ENCODE peak calls at places on chromosomes 2 and 18, in five cellular contexts. One of them, this sample, is unnamed.

GRCh38 chr2:237745250-237745613 is 53.3 kb upstream of the RBM44 start:
- DNase-seq in tibial artery: no peak
- DNase-seq in small intestine: no peak
- DNase-seq in heart right ventricle: no peak
- DNase-seq in neural progenitor cell: no peak
- DNase-seq in this sample: no peak

GRCh38 chr2:164599954-164600589 is 21.2 kb downstream of the GRB14 start:
- DNase-seq in tibial artery: no peak
- DNase-seq in small intestine: peak; percentile 67
- DNase-seq in heart right ventricle: peak; percentile 40
- DNase-seq in neural progenitor cell: peak; percentile 84
- DNase-seq in this sample: peak; percentile 34

GRCh38 chr2:233989221-233989620 is 61.3 kb upstream of the SPP2 start:
- DNase-seq in tibial artery: no peak
- DNase-seq in small intestine: no peak
- DNase-seq in heart right ventricle: no peak
- DNase-seq in neural progenitor cell: no peak
- DNase-seq in this sample: no peak

GRCh38 chr18:9643549-9643948 is 29.2 kb upstream of the PPP4R1 start:
- DNase-seq in tibial artery: no peak
- DNase-seq in small intestine: peak; percentile 40
- DNase-seq in heart right ventricle: peak; percentile 40
- DNase-seq in neural progenitor cell: peak; percentile 49
- DNase-seq in this sample: no peak

GRCh38 chr18:37124511-37124910 is 295.6 kb downstream of the KIAA1328 start:
- DNase-seq in tibial artery: no peak
- DNase-seq in small intestine: no peak
- DNase-seq in heart right ventricle: no peak
- DNase-seq in neural progenitor cell: no peak
- DNase-seq in this sample: no peak

GRCh38 chr2:141968377-141968920 is 162.4 kb downstream of the LRP1B start:
- DNase-seq in tibial artery: no peak
- DNase-seq in small intestine: no peak
- DNase-seq in heart right ventricle: no peak
- DNase-seq in neural progenitor cell: no peak
- DNase-seq in this sample: no peak

GRCh38 chr2:221402072-221402471 is 170.0 kb downstream of the EPHA4 start:
- DNase-seq in tibial artery: no peak
- DNase-seq in small intestine: no peak
- DNase-seq in heart right ventricle: no peak
- DNase-seq in neural progenitor cell: no peak
- DNase-seq in this sample: no peak

GRCh38 chr2:234930397-234930796 is 21.4 kb upstream of the SH3BP4 start:
- DNase-seq in tibial artery: no peak
- DNase-seq in small intestine: no peak
- DNase-seq in heart right ventricle: no peak
- DNase-seq in neural progenitor cell: no peak
- DNase-seq in this sample: no peak

GRCh38 chr2:7627587-7627986 is 710.4 kb downstream of the RNF144A start:
- DNase-seq in tibial artery: no peak
- DNase-seq in small intestine: no peak
- DNase-seq in heart right ventricle: no peak
- DNase-seq in neural progenitor cell: no peak
- DNase-seq in this sample: no peak

GRCh38 chr2:37629529-37629928 is 41.9 kb downstream of the CDC42EP3 start:
- DNase-seq in tibial artery: no peak
- DNase-seq in small intestine: no peak
- DNase-seq in heart right ventricle: no peak
- DNase-seq in neural progenitor cell: no peak
- DNase-seq in this sample: no peak

GRCh38 chr18:36887055-36887570 is 58.2 kb downstream of the KIAA1328 start:
- DNase-seq in tibial artery: no peak
- DNase-seq in small intestine: no peak
- DNase-seq in heart right ventricle: no peak
- DNase-seq in neural progenitor cell: no peak
- DNase-seq in this sample: no peak

GRCh38 chr2:32284321-32284720 is 6.6 kb downstream of the YIPF4 start:
- DNase-seq in tibial artery: no peak
- DNase-seq in small intestine: no peak
- DNase-seq in heart right ventricle: no peak
- DNase-seq in neural progenitor cell: no peak
- DNase-seq in this sample: no peak

GRCh38 chr2:118133916-118134315 is 45.6 kb downstream of the INSIG2 start:
- DNase-seq in tibial artery: no peak
- DNase-seq in small intestine: no peak
- DNase-seq in heart right ventricle: no peak
- DNase-seq in neural progenitor cell: no peak
- DNase-seq in this sample: no peak

GRCh38 chr2:151795646-151796240 is 32.5 kb downstream of the ARL5A start:
- DNase-seq in tibial artery: no peak
- DNase-seq in small intestine: no peak
- DNase-seq in heart right ventricle: no peak
- DNase-seq in neural progenitor cell: no peak
- DNase-seq in this sample: no peak

GRCh38 chr2:134583462-134583861 is 135.3 kb downstream of the TMEM163 start:
- DNase-seq in tibial artery: no peak
- DNase-seq in small intestine: peak; percentile 29
- DNase-seq in heart right ventricle: no peak
- DNase-seq in neural progenitor cell: no peak
- DNase-seq in this sample: no peak

DNA sequence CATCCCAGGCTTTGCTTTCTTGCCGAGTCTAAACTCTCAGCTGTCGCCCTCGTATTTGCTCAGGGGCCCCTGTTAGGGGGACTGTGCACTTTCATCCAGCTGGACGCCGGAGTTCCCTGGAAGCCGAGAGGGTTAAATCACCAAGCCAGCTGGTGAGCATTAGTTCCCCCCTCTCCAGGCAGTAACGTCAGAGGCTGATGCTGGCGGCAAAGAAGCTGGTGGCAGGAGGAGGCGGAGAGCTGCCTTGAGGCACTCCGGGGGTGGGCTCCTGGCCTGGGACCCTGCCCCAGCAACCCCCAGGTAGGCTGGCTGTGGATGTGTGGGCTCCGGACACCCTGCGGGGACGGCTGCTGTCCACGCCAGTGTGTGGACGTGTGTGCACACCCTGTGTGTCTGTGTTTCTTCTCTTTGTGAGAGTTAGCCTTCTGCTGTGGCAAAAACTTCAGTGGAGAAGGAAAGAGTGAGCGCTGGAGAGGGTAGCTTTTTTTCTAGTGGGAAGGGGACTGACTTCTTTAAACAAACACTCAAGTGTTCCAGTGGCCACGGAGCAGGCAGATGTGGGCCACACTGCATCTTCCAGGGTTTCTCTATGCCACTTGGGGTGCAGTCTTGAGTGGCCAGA is 84.7 kb downstream of the GLI2 start:
- DNase-seq in tibial artery: peak; percentile 69
- DNase-seq in small intestine: no peak
- DNase-seq in heart right ventricle: peak; percentile 38
- DNase-seq in neural progenitor cell: peak; percentile 73
- DNase-seq in this sample: no peak
- H3K27me3 ChIP-seq in tibial artery: no peaks in the 10 kb centered on the region
- H3K27me3 ChIP-seq in small intestine: no peaks in the 10 kb centered on the region
- H3K27me3 ChIP-seq in heart right ventricle: peaks cover 8% of the 10 kb centered on the region
- H3K27me3 ChIP-seq in neural progenitor cell: no peaks in the 10 kb centered on the region
- H3K27me3 ChIP-seq in this sample: no peaks in the 10 kb centered on the region

GRCh38 chr2:196481323-196481695 is 158.2 kb upstream of the CCDC150 start:
- DNase-seq in tibial artery: no peak
- DNase-seq in small intestine: no peak
- DNase-seq in heart right ventricle: no peak
- DNase-seq in neural progenitor cell: no peak
- DNase-seq in this sample: no peak

GRCh38 chr2:196480653-196481322 is 158.7 kb upstream of the CCDC150 start:
- DNase-seq in tibial artery: no peak
- DNase-seq in small intestine: no peak
- DNase-seq in heart right ventricle: no peak
- DNase-seq in neural progenitor cell: no peak
- DNase-seq in this sample: no peak

GRCh38 chr2:196475621-196476020 is 163.9 kb upstream of the CCDC150 start:
- DNase-seq in tibial artery: no peak
- DNase-seq in small intestine: no peak
- DNase-seq in heart right ventricle: no peak
- DNase-seq in neural progenitor cell: no peak
- DNase-seq in this sample: no peak

GRCh38 chr2:196479350-196479749 is 160.2 kb upstream of the CCDC150 start:
- DNase-seq in tibial artery: no peak
- DNase-seq in small intestine: no peak
- DNase-seq in heart right ventricle: no peak
- DNase-seq in neural progenitor cell: no peak
- DNase-seq in this sample: no peak

GRCh38 chr2:196478588-196478987 is 160.9 kb upstream of the CCDC150 start:
- DNase-seq in tibial artery: no peak
- DNase-seq in small intestine: no peak
- DNase-seq in heart right ventricle: no peak
- DNase-seq in neural progenitor cell: no peak
- DNase-seq in this sample: no peak
- H3K27ac ChIP-seq in tibial artery: no peak overlapping the region
- H3K27ac ChIP-seq in small intestine: no peak overlapping the region
- H3K27ac ChIP-seq in heart right ventricle: peak overlapping the region; percentile 51
- H3K27ac ChIP-seq in neural progenitor cell: no peak overlapping the region
- H3K27ac ChIP-seq in this sample: no peak overlapping the region

GRCh38 chr2:216562689-216563435 is 64.2 kb downstream of the RPL37A start:
- DNase-seq in tibial artery: no peak
- DNase-seq in small intestine: no peak
- DNase-seq in heart right ventricle: no peak
- DNase-seq in neural progenitor cell: no peak
- DNase-seq in this sample: no peak

GRCh38 chr2:216563646-216564045 is 65.0 kb downstream of the RPL37A start:
- DNase-seq in tibial artery: no peak
- DNase-seq in small intestine: no peak
- DNase-seq in heart right ventricle: no peak
- DNase-seq in neural progenitor cell: no peak
- DNase-seq in this sample: no peak

GRCh38 chr2:216559625-216560156 is 61.0 kb downstream of the RPL37A start:
- DNase-seq in tibial artery: no peak
- DNase-seq in small intestine: no peak
- DNase-seq in heart right ventricle: no peak
- DNase-seq in neural progenitor cell: no peak
- DNase-seq in this sample: no peak

GRCh38 chr2:216557820-216558219 is 59.2 kb downstream of the RPL37A start:
- DNase-seq in tibial artery: no peak
- DNase-seq in small intestine: no peak
- DNase-seq in heart right ventricle: no peak
- DNase-seq in neural progenitor cell: peak; percentile 36
- DNase-seq in this sample: no peak

GRCh38 chr2:216560695-216561370 is 62.2 kb downstream of the RPL37A start:
- DNase-seq in tibial artery: peak; percentile 75
- DNase-seq in small intestine: no peak
- DNase-seq in heart right ventricle: no peak
- DNase-seq in neural progenitor cell: no peak
- DNase-seq in this sample: no peak
- H3K4me3 ChIP-seq in tibial artery: no peak overlapping the region
- H3K4me3 ChIP-seq in small intestine: no peak overlapping the region
- H3K4me3 ChIP-seq in heart right ventricle: no peak overlapping the region
- H3K4me3 ChIP-seq in neural progenitor cell: no peak overlapping the region
- H3K4me3 ChIP-seq in this sample: no peak overlapping the region

GRCh38 chr2:218824004-218824403 is 7.6 kb downstream of the PRKAG3 start:
- DNase-seq in tibial artery: no peak
- DNase-seq in small intestine: no peak
- DNase-seq in heart right ventricle: no peak
- DNase-seq in neural progenitor cell: no peak
- DNase-seq in this sample: no peak
- H3K27me3 ChIP-seq in tibial artery: no peaks in the 10 kb centered on the region
- H3K27me3 ChIP-seq in small intestine: no peaks in the 10 kb centered on the region
- H3K27me3 ChIP-seq in heart right ventricle: peaks cover 4% of the 10 kb centered on the region
- H3K27me3 ChIP-seq in neural progenitor cell: no peaks in the 10 kb centered on the region
- H3K27me3 ChIP-seq in this sample: no peaks in the 10 kb centered on the region

DNA sequence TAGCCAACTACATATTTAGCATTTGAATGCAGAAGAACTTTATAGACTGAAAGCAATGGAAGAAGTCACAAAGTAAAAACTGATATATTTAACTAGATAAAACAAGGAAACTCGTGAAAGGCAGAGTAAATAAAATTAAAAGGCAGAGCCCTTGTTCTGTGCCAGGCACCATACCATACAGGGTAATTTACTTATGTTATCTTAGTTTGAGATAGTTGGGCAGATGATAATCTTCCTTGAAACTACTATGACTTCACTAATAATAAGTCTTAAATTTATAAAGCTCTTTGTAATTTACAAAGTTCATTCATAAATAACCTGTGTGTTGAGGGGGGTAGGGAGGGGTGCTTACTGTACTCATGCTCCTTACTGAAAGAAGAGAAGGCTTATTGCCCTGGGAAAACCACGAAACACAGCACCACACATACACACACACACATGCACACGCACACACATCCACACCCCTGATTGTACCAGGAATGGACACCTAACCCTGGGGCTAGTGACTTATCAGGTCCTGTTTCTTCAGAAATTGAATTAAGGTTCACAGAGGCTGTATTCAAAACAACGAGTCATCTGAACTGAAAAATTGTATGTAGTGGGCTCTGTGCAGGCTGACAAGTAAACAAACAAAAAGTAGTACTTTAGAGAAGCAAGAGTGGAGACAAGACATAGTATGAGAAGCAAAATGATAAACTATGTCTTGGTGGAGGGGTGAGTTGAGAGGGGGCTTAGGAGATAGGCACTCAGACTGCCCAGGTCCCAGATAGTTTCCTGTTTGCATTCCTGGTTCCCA is 38.1 kb downstream of the AGFG1 start:
- DNase-seq in tibial artery: no peak
- DNase-seq in small intestine: peak; percentile 20
- DNase-seq in heart right ventricle: no peak
- DNase-seq in neural progenitor cell: no peak
- DNase-seq in this sample: no peak
- H3K27ac ChIP-seq in tibial artery: no peak overlapping the region
- H3K27ac ChIP-seq in small intestine: peak overlapping the region; percentile 17
- H3K27ac ChIP-seq in heart right ventricle: no peak overlapping the region
- H3K27ac ChIP-seq in neural progenitor cell: peak overlapping the region; percentile 5
- H3K27ac ChIP-seq in this sample: no peak overlapping the region

GRCh38 chr2:8654483-8654882 is 27.4 kb upstream of the ID2 start:
- DNase-seq in tibial artery: no peak
- DNase-seq in small intestine: no peak
- DNase-seq in heart right ventricle: no peak
- DNase-seq in neural progenitor cell: no peak
- DNase-seq in this sample: no peak

GRCh38 chr2:8654041-8654440 is 27.8 kb upstream of the ID2 start:
- DNase-seq in tibial artery: no peak
- DNase-seq in small intestine: no peak
- DNase-seq in heart right ventricle: no peak
- DNase-seq in neural progenitor cell: no peak
- DNase-seq in this sample: no peak

GRCh38 chr2:8656160-8656641 is 25.7 kb upstream of the ID2 start:
- DNase-seq in tibial artery: no peak
- DNase-seq in small intestine: no peak
- DNase-seq in heart right ventricle: no peak
- DNase-seq in neural progenitor cell: no peak
- DNase-seq in this sample: no peak

GRCh38 chr2:8652774-8653426 is 29.0 kb upstream of the ID2 start:
- DNase-seq in tibial artery: no peak
- DNase-seq in small intestine: no peak
- DNase-seq in heart right ventricle: no peak
- DNase-seq in neural progenitor cell: no peak
- DNase-seq in this sample: no peak

GRCh38 chr2:8653485-8653884 is 28.4 kb upstream of the ID2 start:
- DNase-seq in tibial artery: no peak
- DNase-seq in small intestine: no peak
- DNase-seq in heart right ventricle: no peak
- DNase-seq in neural progenitor cell: peak; percentile 67
- DNase-seq in this sample: no peak
- H3K4me3 ChIP-seq in tibial artery: no peak overlapping the region
- H3K4me3 ChIP-seq in small intestine: no peak overlapping the region
- H3K4me3 ChIP-seq in heart right ventricle: no peak overlapping the region
- H3K4me3 ChIP-seq in neural progenitor cell: no peak overlapping the region
- H3K4me3 ChIP-seq in this sample: no peak overlapping the region

GRCh38 chr18:47251289-47252120 is at the start of gene SKOR2:
- DNase-seq in tibial artery: no peak
- DNase-seq in small intestine: no peak
- DNase-seq in heart right ventricle: no peak
- DNase-seq in neural progenitor cell: peak; percentile 78
- DNase-seq in this sample: no peak
- H3K27me3 ChIP-seq in tibial artery: peaks cover 99% of the 10 kb centered on the region
- H3K27me3 ChIP-seq in small intestine: peaks cover 57% of the 10 kb centered on the region
- H3K27me3 ChIP-seq in heart right ventricle: peaks cover 98% of the 10 kb centered on the region
- H3K27me3 ChIP-seq in neural progenitor cell: peaks cover 100% of the 10 kb centered on the region
- H3K27me3 ChIP-seq in this sample: peaks cover 53% of the 10 kb centered on the region